ENCODE peak calls at places on chromosomes 3 and 15, in nine cellular contexts. S, V, P, C, L, Q, M, D and N are unnamed samples.

GRCh38 chr3:192831801-192832347 is 85.8 kb downstream of the MB21D2 start:
- DNase-seq in S (no peak), V (no peak), P (no peak), C (no peak), L (no peak), Q (no peak), M (no peak), D (no peak), N (no peak)

GRCh38 chr3:25155696-25156471 is 272.2 kb upstream of the RARB start:
- DNase-seq in S (peak; percentile 84), V (no peak), P (no peak), C (no peak), L (no peak), Q (no peak), M (no peak), D (no peak), N (no peak)

GRCh38 chr3:143885803-143886427 is 37.6 kb upstream of the SLC9A9 start:
- DNase-seq in S (peak; percentile 52), V (no peak), P (no peak), C (peak; percentile 36), L (peak; percentile 41), Q (peak; percentile 34), M (no peak), D (peak; percentile 55), N (no peak)

GRCh38 chr3:62332771-62333381 is 40.5 kb downstream of the FEZF2 start:
- DNase-seq in S (peak; percentile 3), V (no peak), P (no peak), C (peak; percentile 21), L (no peak), Q (peak; percentile 23), M (no peak), D (peak; percentile 50), N (no peak)

GRCh38 chr3:141262306-141262705 is 30.7 kb downstream of the PXYLP1 start:
- DNase-seq in S (no peak), V (no peak), P (no peak), C (no peak), L (no peak), Q (peak; percentile 94), M (no peak), D (no peak), N (no peak)

GRCh38 chr3:190326930-190327329 is 4.7 kb upstream of the CLDN1 start:
- DNase-seq in S (no peak), V (peak; percentile 31), P (no peak), C (no peak), L (no peak), Q (peak; percentile 60), M (no peak), D (no peak), N (no peak)

GRCh38 chr3:139119331-139120025 is 74.8 kb upstream of the PRR23C start:
- DNase-seq in S (no peak), V (no peak), P (no peak), C (no peak), L (no peak), Q (no peak), M (peak; percentile 38), D (no peak), N (no peak)

GRCh38 chr3:113847664-113848461 is 9.3 kb downstream of the GRAMD1C start:
- DNase-seq in S (no peak), V (no peak), P (no peak), C (no peak), L (no peak), Q (no peak), M (no peak), D (no peak), N (no peak)

GRCh38 chr3:193029800-193030199 is 112.1 kb upstream of the MB21D2 start:
- DNase-seq in S (no peak), V (no peak), P (no peak), C (no peak), L (no peak), Q (no peak), M (no peak), D (no peak), N (no peak)

GRCh38 chr3:128316456-128316855 is 150.2 kb downstream of the DNAJB8 start:
- DNase-seq in S (no peak), V (no peak), P (peak; percentile 34), C (no peak), L (no peak), Q (no peak), M (no peak), D (no peak), N (no peak)

GRCh38 chr15:92889390-92890113 is 10.6 kb upstream of the CHD2 start:
- DNase-seq in S (no peak), V (no peak), P (no peak), C (no peak), L (no peak), Q (no peak), M (no peak), D (no peak), N (no peak)

GRCh38 chr15:92893200-92893599 is 6.9 kb upstream of the CHD2 start:
- DNase-seq in S (no peak), V (no peak), P (no peak), C (no peak), L (no peak), Q (no peak), M (no peak), D (no peak), N (no peak)

GRCh38 chr15:92891533-92892200 is 8.5 kb upstream of the CHD2 start:
- DNase-seq in S (no peak), V (no peak), P (no peak), C (no peak), L (no peak), Q (no peak), M (no peak), D (no peak), N (no peak)

GRCh38 chr15:92887869-92888268 is 12.3 kb upstream of the CHD2 start:
- DNase-seq in S (no peak), V (no peak), P (no peak), C (no peak), L (no peak), Q (no peak), M (no peak), D (no peak), N (no peak)

DNA sequence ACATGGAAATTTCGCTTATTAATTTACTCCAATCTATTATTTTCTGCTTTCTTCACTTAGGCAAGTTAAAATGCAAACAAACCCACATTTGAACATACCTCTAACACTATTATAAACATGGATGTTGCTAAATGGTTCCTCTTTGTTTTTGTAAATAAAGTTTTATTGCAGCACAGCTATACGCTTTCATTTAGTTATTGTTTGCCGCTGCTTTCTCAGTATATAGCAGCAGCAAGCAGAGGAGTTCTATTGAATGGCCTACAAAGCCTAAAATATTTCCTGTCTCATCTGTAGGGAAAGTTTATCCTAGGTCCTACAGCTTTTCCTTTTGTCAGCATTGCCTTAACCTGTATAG is 7.9 kb upstream of the CHD2 start:
- DNase-seq in S (no peak), V (no peak), P (no peak), C (no peak), L (no peak), Q (no peak), M (no peak), D (no peak), N (no peak)
- H3K4me1 ChIP-seq in S (no peaks in the 10 kb centered on the region), V (peaks cover 46% of the 10 kb centered on the region), P (peaks cover 91% of the 10 kb centered on the region), C (peaks cover 4% of the 10 kb centered on the region), L (no peaks in the 10 kb centered on the region), Q (peaks cover 3% of the 10 kb centered on the region), M (peaks cover 8% of the 10 kb centered on the region), D (peaks cover 17% of the 10 kb centered on the region), N (peaks cover 74% of the 10 kb centered on the region)

GRCh38 chr15:73907018-73907394 is 19.3 kb upstream of the LOXL1 start:
- DNase-seq in S (no peak), V (no peak), P (no peak), C (no peak), L (no peak), Q (no peak), M (no peak), D (no peak), N (no peak)
- H3K4me1 ChIP-seq in S (no peaks in the 10 kb centered on the region), V (no peaks in the 10 kb centered on the region), P (no peaks in the 10 kb centered on the region), C (no peaks in the 10 kb centered on the region), L (no peaks in the 10 kb centered on the region), Q (peaks cover 8% of the 10 kb centered on the region), M (peaks cover 5% of the 10 kb centered on the region), D (no peaks in the 10 kb centered on the region), N (no peaks in the 10 kb centered on the region)

DNA sequence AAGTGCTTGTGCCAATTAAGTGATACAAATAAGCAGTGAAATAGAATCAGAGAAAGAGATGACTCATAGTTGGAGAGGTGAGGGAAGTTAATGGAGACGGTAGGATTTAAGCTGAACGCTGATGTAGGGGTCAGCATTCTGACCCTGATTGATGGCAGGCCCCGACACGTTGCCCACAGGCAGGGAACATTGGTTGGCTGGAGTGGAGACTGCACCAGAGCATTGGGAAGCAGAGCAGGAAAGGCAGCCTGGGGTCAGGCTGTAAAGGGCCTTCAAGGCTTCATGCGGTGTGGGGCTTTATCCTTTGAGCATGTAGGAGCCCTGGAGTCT is 68.6 kb downstream of the DCUN1D1 start:
- DNase-seq in S (no peak), V (no peak), P (no peak), C (peak; percentile 15), L (no peak), Q (no peak), M (no peak), D (no peak), N (no peak)
- H3K4me1 ChIP-seq in S (no peaks in the 10 kb centered on the region), V (no peaks in the 10 kb centered on the region), P (peaks cover 46% of the 10 kb centered on the region), C (no peaks in the 10 kb centered on the region), L (peaks cover 16% of the 10 kb centered on the region), Q (peaks cover 16% of the 10 kb centered on the region), M (no peaks in the 10 kb centered on the region), D (peaks cover 44% of the 10 kb centered on the region), N (no peaks in the 10 kb centered on the region)

GRCh38 chr15:40329804-40330203 is 6.3 kb downstream of the INAFM2 start:
- DNase-seq in S (no peak), V (no peak), P (no peak), C (no peak), L (no peak), Q (no peak), M (no peak), D (no peak), N (peak; percentile 72)
- H3K4me1 ChIP-seq in S (peaks cover 10% of the 10 kb centered on the region), V (peaks cover 7% of the 10 kb centered on the region), P (peaks cover 21% of the 10 kb centered on the region), C (peaks cover 62% of the 10 kb centered on the region), L (peaks cover 82% of the 10 kb centered on the region), Q (peaks cover 55% of the 10 kb centered on the region), M (no peaks in the 10 kb centered on the region), D (peaks cover 8% of the 10 kb centered on the region), N (no peaks in the 10 kb centered on the region)

GRCh38 chr3:188206787-188207186 is 52.8 kb downstream of the LPP start:
- DNase-seq in S (no peak), V (no peak), P (no peak), C (no peak), L (no peak), Q (no peak), M (no peak), D (no peak), N (no peak)
- H3K4me1 ChIP-seq in S (no peaks in the 10 kb centered on the region), V (no peaks in the 10 kb centered on the region), P (no peaks in the 10 kb centered on the region), C (no peaks in the 10 kb centered on the region), L (no peaks in the 10 kb centered on the region), Q (peaks cover 37% of the 10 kb centered on the region), M (peaks cover 5% of the 10 kb centered on the region), D (peaks cover 38% of the 10 kb centered on the region), N (no peaks in the 10 kb centered on the region)